ENCODE peak calls at places on chromosomes 4 and X, in ten cellular contexts. Q, B, E, P, F, N, X, L, J and W are unnamed samples.

GRCh38 chrX:51743179-51743957 is at the start of gene GSPT2:
- DNase-seq in Q (peak; percentile 17), F (peak; percentile 52), P (peak; percentile 46), J (peak; percentile 76), X (peak; percentile 76), L (peak; percentile 1), E (peak; percentile 73), N (peak; percentile 42), B (no peak), W (peak; percentile 2)

GRCh38 chr4:44544158-44544557 is 95.5 kb upstream of the KCTD8 start:
- DNase-seq in L (no peak), B (no peak), E (no peak), P (no peak), F (peak; percentile 6), Q (peak; percentile 65), J (no peak), X (peak; percentile 26), N (no peak), W (no peak)

GRCh38 chr4:140180577-140180976 is 26.6 kb upstream of the MAML3 start:
- DNase-seq in X (no peak), J (no peak), E (no peak), N (no peak), Q (no peak), L (no peak), F (no peak), B (no peak), P (no peak), W (no peak)

GRCh38 chr4:48681856-48682255 is 98.2 kb downstream of the FRYL start:
- DNase-seq in X (peak; percentile 67), L (no peak), N (no peak), E (peak; percentile 49), B (peak; percentile 25), P (peak; percentile 33), F (no peak), Q (no peak), J (peak; percentile 52), W (peak; percentile 18)

GRCh38 chr4:101232074-101232776 is 115.1 kb downstream of the PPP3CA start:
- DNase-seq in Q (peak; percentile 72), L (no peak), J (peak; percentile 79), B (peak; percentile 44), P (peak; percentile 67), X (peak; percentile 92), E (peak; percentile 52), F (peak; percentile 70), N (no peak), W (peak; percentile 16)

GRCh38 chr4:7962609-7963508 is 23.2 kb upstream of the AFAP1 start:
- DNase-seq in B (no peak), J (no peak), F (no peak), Q (no peak), E (no peak), L (no peak), P (no peak), N (no peak), X (no peak), W (peak; percentile 86)

GRCh38 chrX:45851434-45851991 is 650.8 kb upstream of the DIPK2B start:
- DNase-seq in Q (no peak), L (no peak), B (peak; percentile 41), N (no peak), F (peak; percentile 44), X (no peak), P (no peak), J (no peak), E (peak; percentile 20), W (no peak)

GRCh38 chrX:111511477-111511876 is at the start of gene SERTM2:
- DNase-seq in X (peak; percentile 2), B (no peak), F (no peak), J (peak; percentile 4), L (no peak), N (no peak), P (no peak), E (peak; percentile 55), Q (no peak), W (peak; percentile 32)

GRCh38 chr4:78323439-78323838 is 228.1 kb upstream of the ANXA3 start:
- DNase-seq in B (no peak), J (no peak), P (no peak), Q (no peak), N (no peak), F (no peak), E (no peak), L (no peak), X (no peak), W (no peak)

GRCh38 chr4:185470503-185471195 is 884 bp downstream of the CCDC110 start:
- DNase-seq in Q (no peak), B (no peak), P (no peak), J (peak; percentile 12), N (no peak), X (peak; percentile 29), E (peak; percentile 18), L (peak; percentile 26), F (peak; percentile 21), W (peak; percentile 58)

GRCh38 chr4:16914208-16914607 is 15.8 kb upstream of the LDB2 start:
- DNase-seq in N (no peak), L (no peak), E (no peak), Q (no peak), F (no peak), B (no peak), P (peak; percentile 51), J (peak; percentile 34), X (peak; percentile 34), W (no peak)

GRCh38 chr4:128338634-128339355 is 51.2 kb upstream of the PGRMC2 start:
- DNase-seq in N (peak; percentile 76), J (peak; percentile 91), Q (peak; percentile 79), F (peak; percentile 94), P (peak; percentile 90), E (peak; percentile 98), B (no peak), X (peak; percentile 87), L (no peak), W (no peak)

GRCh38 chrX:1894656-1895055 is 279.8 kb downstream of the ASMT start:
- DNase-seq in N (no peak), E (no peak), Q (no peak), B (no peak), L (no peak), X (no peak), J (no peak), F (no peak), P (no peak), W (no peak)

GRCh38 chr4:145566086-145566708 is 53.0 kb upstream of the MMAA start:
- DNase-seq in J (no peak), Q (no peak), E (no peak), P (no peak), N (no peak), X (no peak), F (no peak), L (no peak), B (no peak), W (no peak)

GRCh38 chrX:35682481-35682880 is 115.7 kb upstream of the MAGEB16 start:
- DNase-seq in P (no peak), F (peak; percentile 16), Q (no peak), B (no peak), E (no peak), N (no peak), J (no peak), L (no peak), X (no peak), W (peak; percentile 22)

GRCh38 chr4:27318740-27319139 is 458.1 kb downstream of the STIM2 start:
- DNase-seq in L (no peak), N (peak; percentile 10), P (peak; percentile 12), B (peak; percentile 14), E (peak; percentile 10), F (peak; percentile 8), J (peak; percentile 17), X (peak; percentile 10), Q (no peak), W (peak; percentile 11)

GRCh38 chrX:119502727-119503483 is 34.7 kb downstream of the SLC25A5 start:
- DNase-seq in B (peak; percentile 34), E (no peak), F (peak; percentile 21), P (peak; percentile 47), N (no peak), L (no peak), J (peak; percentile 38), Q (no peak), X (peak; percentile 60), W (no peak)

GRCh38 chrX:22118161-22118830 is 86.2 kb downstream of the PHEX start:
- DNase-seq in F (no peak), B (peak; percentile 29), E (peak; percentile 49), Q (no peak), J (peak; percentile 23), N (no peak), P (no peak), X (no peak), L (no peak), W (peak; percentile 71)

GRCh38 chr4:104163820-104164219 is 330.9 kb downstream of the CXXC4 start:
- DNase-seq in F (no peak), P (no peak), E (no peak), L (no peak), J (no peak), X (no peak), N (no peak), B (no peak), Q (no peak), W (no peak)

GRCh38 chr4:139167774-139168444 is 9.1 kb downstream of the ELF2 start:
- DNase-seq in P (peak; percentile 57), X (peak; percentile 78), Q (no peak), F (peak; percentile 51), L (no peak), B (peak; percentile 92), N (no peak), E (peak; percentile 84), J (peak; percentile 68), W (peak; percentile 73)

GRCh38 chrX:38004046-38004445 is 2.3 kb upstream of the SYTL5 start:
- DNase-seq in N (no peak), E (peak; percentile 37), Q (no peak), X (peak; percentile 46), B (no peak), L (no peak), P (no peak), J (no peak), F (no peak), W (no peak)

GRCh38 chrX:147875866-147876596 is 35.7 kb upstream of the FMR1 start:
- DNase-seq in J (no peak), P (no peak), Q (peak; percentile 33), B (no peak), X (peak; percentile 30), F (peak; percentile 26), E (peak; percentile 17), L (no peak), N (no peak), W (no peak)

GRCh38 chrX:69424161-69424560 is 80.0 kb upstream of the NALF2 start:
- DNase-seq in B (no peak), F (peak; percentile 1), P (no peak), J (peak; percentile 16), E (peak; percentile 9), Q (no peak), N (no peak), X (peak; percentile 19), L (peak; percentile 0), W (peak; percentile 32)

GRCh38 chr4:98046665-98047064 is 96.6 kb downstream of the STPG2 start:
- DNase-seq in Q (no peak), N (no peak), L (no peak), B (no peak), E (no peak), P (no peak), F (no peak), J (no peak), X (no peak), W (no peak)

GRCh38 chrX:12080265-12080664 is 58.0 kb upstream of the FRMPD4 start:
- DNase-seq in F (peak; percentile 53), E (peak; percentile 53), X (peak; percentile 73), Q (no peak), P (peak; percentile 32), L (no peak), J (peak; percentile 55), N (no peak), B (peak; percentile 8), W (peak; percentile 58)

GRCh38 chr4:23106516-23106915 is 413.8 kb downstream of the GBA3 start:
- DNase-seq in F (no peak), E (no peak), X (no peak), J (no peak), B (no peak), N (no peak), P (no peak), Q (no peak), L (no peak), W (no peak)

GRCh38 chr4:136637071-136637777 is 895.1 kb downstream of the PCDH18 start:
- DNase-seq in F (no peak), P (no peak), X (peak; percentile 49), J (peak; percentile 4), Q (no peak), N (no peak), L (no peak), B (no peak), E (peak; percentile 6), W (peak; percentile 45)

GRCh38 chr4:169986369-169986768 is 39.8 kb downstream of the MFAP3L start:
- DNase-seq in X (no peak), Q (no peak), J (no peak), L (no peak), E (no peak), F (peak; percentile 15), B (no peak), P (no peak), N (no peak), W (no peak)